ENCODE peak calls at places on chromosomes 12 and 14, in nine cellular contexts. J is esophagus squamous epithelium, H is GM12891, R is stomach, X is ovary, U is adrenal gland, N is transverse colon, I is prostate gland, F is heart left ventricle. Q is an unnamed sample.

GRCh38 chr12:112418596-112419268 is at the start of gene PTPN11:
- DNase-seq in J (peak), H (peak), R (peak), X (peak), U (peak), N (peak), I (peak), F (peak), Q (peak)

GRCh38 chr12:108964391-108965166 is 56.3 kb downstream of the SVOP start:
- DNase-seq in J (no peak), H (no peak), R (no peak), X (no peak), U (no peak), N (no peak), I (no peak), F (no peak), Q (no peak)

GRCh38 chr12:85559127-85559526 is 277.1 kb downstream of the RASSF9 start:
- DNase-seq in J (no peak), H (no peak), R (no peak), X (no peak), U (no peak), N (no peak), I (no peak), F (no peak), Q (no peak)

GRCh38 chr14:77653473-77653872 is 37.0 kb upstream of the SPTLC2 start:
- DNase-seq in J (no peak), H (no peak), R (no peak), X (no peak), U (no peak), N (no peak), I (no peak), F (no peak), Q (no peak)

GRCh38 chr14:102523200-102524025 is 13.8 kb upstream of the ANKRD9 start:
- DNase-seq in J (no peak), H (no peak), R (no peak), X (no peak), U (no peak), N (peak), I (no peak), F (peak), Q (no peak)

GRCh38 chr12:121782616-121782966 is 10.9 kb downstream of the RHOF start:
- DNase-seq in J (no peak), H (no peak), R (no peak), X (no peak), U (no peak), N (no peak), I (no peak), F (no peak), Q (no peak)

GRCh38 chr14:94307410-94307992 is 14.4 kb upstream of the SERPINA10 start:
- DNase-seq in J (no peak), H (no peak), R (no peak), X (no peak), U (no peak), N (no peak), I (no peak), F (no peak), Q (peak)

GRCh38 chr12:53949631-53950440 is 4.9 kb upstream of the HOXC12 start:
- DNase-seq in J (no peak), H (no peak), R (no peak), X (no peak), U (no peak), N (no peak), I (no peak), F (no peak), Q (no peak)

GRCh38 chr14:95515523-95516517 is 630 bp downstream of the SYNE3 start:
- DNase-seq in J (no peak), H (peak), R (peak), X (peak), U (peak), N (peak), I (no peak), F (peak), Q (peak)

GRCh38 chr14:80959448-80960006 is 4.1 kb downstream of the TSHR start:
- DNase-seq in J (peak), H (peak), R (no peak), X (no peak), U (peak), N (peak), I (no peak), F (no peak), Q (no peak)

GRCh38 chr14:65229431-65230286 is 127.3 kb upstream of the MAX start:
- DNase-seq in J (no peak), H (peak), R (peak), X (peak), U (peak), N (peak), I (peak), F (peak), Q (peak)

GRCh38 chr12:52148541-52149181 is 43.2 kb downstream of the KRT80 start:
- DNase-seq in J (no peak), H (no peak), R (peak), X (peak), U (no peak), N (peak), I (peak), F (peak), Q (peak)

GRCh38 chr14:69658664-69659261 is 47.4 kb downstream of the SUSD6 start:
- DNase-seq in J (no peak), H (no peak), R (no peak), X (no peak), U (no peak), N (no peak), I (no peak), F (no peak), Q (no peak)

GRCh38 chr14:68546839-68547238 is 246.0 kb downstream of the ZFP36L1 start:
- DNase-seq in J (no peak), H (no peak), R (no peak), X (no peak), U (no peak), N (no peak), I (no peak), F (no peak), Q (no peak)

GRCh38 chr12:88816201-88816600 is 235.9 kb upstream of the KITLG start:
- DNase-seq in J (no peak), H (no peak), R (no peak), X (no peak), U (no peak), N (no peak), I (no peak), F (no peak), Q (no peak)

GRCh38 chr12:117907108-117907689 is 61.6 kb downstream of the KSR2 start:
- DNase-seq in J (no peak), H (no peak), R (peak), X (no peak), U (no peak), N (no peak), I (no peak), F (no peak), Q (no peak)

GRCh38 chr12:88308825-88309224 is 166.7 kb downstream of the TMTC3 start:
- DNase-seq in J (no peak), H (no peak), R (no peak), X (no peak), U (no peak), N (no peak), I (no peak), F (no peak), Q (no peak)

GRCh38 chr12:113788020-113788856 is 177.9 kb downstream of the RBM19 start:
- DNase-seq in J (no peak), H (no peak), R (no peak), X (no peak), U (no peak), N (no peak), I (no peak), F (no peak), Q (no peak)

GRCh38 chr12:120104924-120105323 is 11.6 kb downstream of the RAB35 start:
- DNase-seq in J (no peak), H (no peak), R (no peak), X (no peak), U (no peak), N (no peak), I (no peak), F (no peak), Q (no peak)

GRCh38 chr12:90504806-90505205 is 450.2 kb downstream of the CCER1 start:
- DNase-seq in J (no peak), H (no peak), R (no peak), X (no peak), U (no peak), N (no peak), I (no peak), F (no peak), Q (no peak)

GRCh38 chr12:40622246-40622838 is 69.9 kb upstream of the CNTN1 start:
- DNase-seq in J (no peak), H (peak), R (peak), X (peak), U (peak), N (peak), I (peak), F (no peak), Q (peak)

GRCh38 chr14:92844220-92844619 is 50.1 kb downstream of the GOLGA5 start:
- DNase-seq in J (no peak), H (no peak), R (no peak), X (no peak), U (no peak), N (no peak), I (no peak), F (no peak), Q (no peak)

GRCh38 chr12:49231881-49232650 is 32.8 kb upstream of the TUBA1C start:
- DNase-seq in J (no peak), H (no peak), R (no peak), X (no peak), U (no peak), N (no peak), I (no peak), F (no peak), Q (no peak)

GRCh38 chr12:57735952-57736742 is 2.4 kb downstream of the AGAP2 start:
- DNase-seq in J (no peak), H (no peak), R (no peak), X (peak), U (no peak), N (no peak), I (no peak), F (peak), Q (no peak)

GRCh38 chr12:39619316-39619659 is 315 bp downstream of the ABCD2 start:
- DNase-seq in J (no peak), H (no peak), R (no peak), X (no peak), U (peak), N (peak), I (no peak), F (no peak), Q (no peak)

GRCh38 chr12:104177663-104178501 is 37.7 kb upstream of the TXNRD1 start:
- DNase-seq in J (no peak), H (no peak), R (peak), X (peak), U (peak), N (peak), I (peak), F (peak), Q (peak)

GRCh38 chr12:89642959-89643358 is 65.7 kb downstream of the ATP2B1 start:
- DNase-seq in J (no peak), H (no peak), R (no peak), X (no peak), U (no peak), N (no peak), I (no peak), F (no peak), Q (no peak)

GRCh38 chr12:93626160-93626559 is 51.0 kb upstream of the CRADD start:
- DNase-seq in J (no peak), H (no peak), R (no peak), X (no peak), U (no peak), N (no peak), I (no peak), F (no peak), Q (no peak)

GRCh38 chr12:82486524-82487235 is 128.4 kb downstream of the METTL25 start:
- DNase-seq in J (no peak), H (no peak), R (no peak), X (no peak), U (no peak), N (no peak), I (no peak), F (no peak), Q (no peak)

GRCh38 chr14:104302794-104303405 is 164.5 kb downstream of the KIF26A start:
- DNase-seq in J (no peak), H (no peak), R (no peak), X (no peak), U (no peak), N (no peak), I (no peak), F (peak), Q (no peak)

DNA sequence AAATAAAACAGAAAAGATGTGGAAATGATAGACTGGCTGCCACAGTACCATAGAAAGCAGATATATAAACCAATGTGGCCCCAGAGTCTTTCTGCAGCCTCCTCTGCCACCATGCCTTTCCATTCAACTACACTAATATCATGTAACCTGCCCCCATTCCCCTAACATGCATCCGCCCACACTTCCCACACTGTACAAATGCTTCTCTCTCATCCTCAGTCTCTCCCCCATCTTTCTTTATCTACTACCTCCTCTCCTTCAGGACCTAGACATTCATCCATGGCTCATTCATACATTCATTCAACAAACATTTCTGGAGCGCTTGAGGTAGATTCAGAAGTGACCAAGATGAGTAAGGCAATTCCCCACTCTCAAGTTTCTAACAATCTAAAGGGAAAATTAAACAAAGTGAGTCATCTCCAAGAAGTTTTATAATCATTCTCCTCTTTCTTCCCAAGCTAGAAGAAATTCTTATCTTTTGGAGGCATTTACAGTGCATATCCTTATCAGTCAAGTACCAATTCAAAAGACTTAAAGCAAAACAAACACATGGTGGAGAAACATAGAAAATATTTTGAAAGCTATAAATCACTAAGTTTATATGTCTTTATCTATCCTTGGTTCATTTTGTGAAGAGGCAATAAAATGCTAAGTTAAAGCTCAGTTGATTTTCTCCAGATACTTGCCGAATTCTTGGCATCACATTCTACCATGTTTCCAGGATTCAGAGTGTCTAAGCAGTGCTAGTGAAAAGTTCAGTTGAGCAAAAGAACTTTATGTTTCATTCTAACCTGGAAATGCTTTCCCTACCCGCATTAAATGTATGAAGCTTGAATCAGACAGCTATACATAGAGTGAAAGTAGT is 70.5 kb upstream of the FRMD6 start:
- DNase-seq in J (no peak), H (no peak), R (no peak), X (no peak), U (no peak), N (no peak), I (no peak), F (no peak), Q (no peak)
- TF ChIP-seq POLR2A in J (no peak), H (no peak), R (no peak), X (no peak), U (no peak), N (no peak), I (no peak), F (no peak), Q (no peak)

GRCh38 chr12:46386877-46387629 is 14.5 kb upstream of the SLC38A2 start:
- DNase-seq in J (no peak), H (no peak), R (no peak), X (no peak), U (no peak), N (peak), I (no peak), F (peak), Q (peak)
- TF ChIP-seq POLR2A in J (no peak), H (no peak), R (no peak), X (no peak), U (no peak), N (no peak), I (no peak), F (no peak), Q (no peak)

DNA sequence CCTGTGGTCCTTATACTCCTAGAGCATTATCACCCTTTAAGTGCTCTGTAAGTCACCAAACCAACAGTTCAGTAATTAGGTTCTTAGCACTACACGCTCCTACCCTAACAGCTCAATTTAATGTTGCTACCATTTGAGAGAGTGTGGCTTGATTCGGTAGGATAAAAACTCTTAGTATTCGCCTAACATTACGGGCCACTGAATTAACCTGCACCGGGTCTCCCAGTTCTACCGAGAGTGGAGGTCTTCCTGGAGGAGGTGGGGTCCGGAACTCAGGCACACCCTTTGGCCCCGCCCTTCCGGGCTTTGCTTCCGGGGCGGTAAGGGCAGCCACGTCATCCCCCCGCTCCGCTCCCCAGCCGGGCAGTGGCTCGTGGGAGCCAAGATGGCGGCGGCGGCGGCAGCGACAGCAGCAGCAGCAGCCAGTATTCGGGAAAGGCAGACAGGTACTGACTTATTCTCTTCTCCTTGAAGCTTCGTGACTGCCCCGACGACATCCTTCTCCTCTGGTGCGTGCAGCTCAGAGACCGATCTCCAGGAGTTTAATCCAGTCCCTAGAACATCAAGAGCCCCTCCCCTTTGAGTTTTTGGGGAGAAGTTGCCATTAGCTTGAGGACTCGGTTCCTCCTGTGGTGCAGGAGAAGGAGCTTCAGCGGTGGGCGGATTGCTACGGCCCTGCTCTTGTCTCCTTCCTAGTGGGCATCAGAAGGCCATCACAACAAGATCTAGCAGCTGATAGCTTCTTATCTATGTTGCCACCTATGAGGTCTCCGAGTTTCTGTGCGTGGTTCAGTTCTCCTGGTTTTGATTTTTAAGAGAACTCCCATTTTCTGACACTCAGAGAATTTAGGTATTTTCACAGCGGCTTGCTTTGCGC is at the start of gene SCFD1:
- DNase-seq in J (peak), H (peak), R (peak), X (peak), U (peak), N (peak), I (peak), F (peak), Q (peak)
- TF ChIP-seq POLR2A in J (peak), H (peak), R (no peak), X (peak), U (peak), N (peak), I (peak), F (peak), Q (peak)

GRCh38 chr12:12266389-12266872 is 413 bp downstream of the LRP6 start:
- DNase-seq in J (no peak), H (no peak), R (no peak), X (no peak), U (no peak), N (peak), I (peak), F (no peak), Q (no peak)

GRCh38 chr12:12265571-12266388 is 1.1 kb downstream of the LRP6 start:
- DNase-seq in J (no peak), H (no peak), R (no peak), X (no peak), U (peak), N (no peak), I (peak), F (no peak), Q (peak)

GRCh38 chr12:12267801-12268200 is 957 bp upstream of the LRP6 start:
- DNase-seq in J (no peak), H (no peak), R (no peak), X (no peak), U (no peak), N (no peak), I (no peak), F (no peak), Q (peak)

GRCh38 chr12:12265035-12265434 is 1.8 kb downstream of the LRP6 start:
- DNase-seq in J (no peak), H (no peak), R (no peak), X (no peak), U (no peak), N (no peak), I (no peak), F (no peak), Q (no peak)

GRCh38 chr12:12266873-12267634 is at the start of gene LRP6:
- DNase-seq in J (no peak), H (peak), R (peak), X (peak), U (peak), N (peak), I (peak), F (peak), Q (peak)
- TF ChIP-seq POLR2A in J (peak), H (peak), R (no peak), X (peak), U (peak), N (peak), I (peak), F (no peak), Q (peak)

GRCh38 chr12:71755146-71755892 is 656 bp downstream of the RAB21 start:
- DNase-seq in J (no peak), H (peak), R (peak), X (peak), U (peak), N (peak), I (peak), F (peak), Q (peak)
- TF ChIP-seq POLR2A in J (no peak), H (no peak), R (no peak), X (no peak), U (peak), N (peak), I (no peak), F (no peak), Q (no peak)

GRCh38 chr14:21437063-21437901 is 18.6 kb downstream of the CHD8 start:
- DNase-seq in J (peak), H (peak), R (peak), X (peak), U (peak), N (peak), I (peak), F (peak), Q (peak)
- TF ChIP-seq POLR2A in J (no peak), H (peak), R (no peak), X (peak), U (no peak), N (peak), I (peak), F (no peak), Q (peak)

DNA sequence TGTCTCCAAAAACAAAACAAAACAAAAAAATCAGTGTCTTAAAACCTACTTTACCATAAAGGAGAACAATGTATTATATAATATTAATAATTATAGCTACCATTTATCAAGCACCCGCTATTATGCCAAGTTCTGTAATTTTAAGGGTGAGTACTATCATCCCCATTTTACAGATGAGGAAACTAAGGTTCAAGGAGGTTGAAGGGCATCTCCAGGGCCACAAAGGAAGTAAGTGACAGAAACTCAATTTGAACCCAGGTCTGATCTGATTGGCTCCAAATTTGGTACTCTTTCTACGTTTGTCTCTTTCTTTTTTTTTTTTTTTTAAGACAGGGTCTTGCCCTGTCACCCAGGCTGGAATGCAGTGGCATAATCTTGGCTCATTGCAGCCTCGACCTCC is 115.4 kb downstream of the BCAT1 start:
- DNase-seq in J (no peak), H (no peak), R (no peak), X (no peak), U (no peak), N (no peak), I (no peak), F (no peak), Q (no peak)
- TF ChIP-seq POLR2A in J (no peak), H (no peak), R (no peak), X (no peak), U (no peak), N (no peak), I (no peak), F (no peak), Q (no peak)